ENCODE peak calls at places on chromosomes 2 and 18, in seven cellular contexts. W is SIG-M5; K is NCI-H1092 treated with DMSO at 0.1 percent for 48 hours; R is stimulated activated CD4-positive, alpha-beta T cell treated with anti-CD3 and anti-CD28 coated beads, Interleukin-4, amount 100 ng/mL, for 48 hours; U is Peyer's patch; C is activated naive CD4-positive, alpha-beta T cell; J is HEK293T. N is an unnamed sample.

GRCh38 chr18:74419761-74420160 is 37.3 kb downstream of the DIPK1C start:
- DNase-seq in W (no peak), K (no peak), R (no peak), U (no peak), C (no peak), J (no peak), N (no peak)

GRCh38 chr2:120678251-120678650 is 57.4 kb upstream of the GLI2 start:
- DNase-seq in W (no peak), K (peak), R (no peak), U (no peak), C (no peak), J (no peak), N (peak)

GRCh38 chr18:48385595-48385994 is 23.6 kb downstream of the ZBTB7C start:
- DNase-seq in W (no peak), K (no peak), R (no peak), U (no peak), C (no peak), J (no peak), N (no peak)

GRCh38 chr2:204114294-204114693 is 177.7 kb downstream of the ICOS start:
- DNase-seq in W (no peak), K (no peak), R (no peak), U (no peak), C (no peak), J (no peak), N (no peak)

GRCh38 chr2:42787788-42788477 is 4.5 kb downstream of the HAAO start:
- DNase-seq in W (no peak), K (no peak), R (no peak), U (peak), C (no peak), J (no peak), N (no peak)

GRCh38 chr2:201116959-201117734 is 1.2 kb downstream of the CFLAR start:
- DNase-seq in W (peak), K (peak), R (no peak), U (peak), C (no peak), J (peak), N (peak)

GRCh38 chr2:239467956-239468490 is 67.2 kb upstream of the HDAC4 start:
- DNase-seq in W (no peak), K (no peak), R (no peak), U (peak), C (no peak), J (no peak), N (no peak)

GRCh38 chr2:10047616-10048500 is 4.5 kb downstream of the KLF11 start:
- DNase-seq in W (no peak), K (no peak), R (no peak), U (no peak), C (no peak), J (no peak), N (no peak)

GRCh38 chr2:16828828-16829160 is 163.2 kb upstream of the CYRIA start:
- DNase-seq in W (no peak), K (no peak), R (no peak), U (no peak), C (no peak), J (no peak), N (no peak)

GRCh38 chr2:206150168-206150567 is 9.1 kb downstream of the NDUFS1 start:
- DNase-seq in W (no peak), K (no peak), R (no peak), U (no peak), C (no peak), J (no peak), N (no peak)